ENCODE peak calls at places on chromosomes 12 and 14, in seven cellular contexts. One of them, this sample, is unnamed.

GRCh38 chr14:85482549-85482948 is 47.4 kb upstream of the FLRT2 start:
- DNase-seq in Peyer's patch: no peak
- DNase-seq in fibroblast of pulmonary artery: no peak
- DNase-seq in H7: no peak
- DNase-seq in mesendoderm: no peak
- DNase-seq in BJ: no peak
- DNase-seq in foreskin fibroblast: no peak
- DNase-seq in this sample: no peak

GRCh38 chr14:48586099-48586498 is 910.7 kb upstream of the MDGA2 start:
- DNase-seq in foreskin fibroblast: no peak
- DNase-seq in fibroblast of pulmonary artery: no peak
- DNase-seq in BJ: no peak
- DNase-seq in Peyer's patch: no peak
- DNase-seq in H7: no peak
- DNase-seq in mesendoderm: no peak
- DNase-seq in this sample: no peak

GRCh38 chr14:38950676-38951075 is 152.4 kb downstream of the SEC23A start:
- DNase-seq in BJ: no peak
- DNase-seq in foreskin fibroblast: no peak
- DNase-seq in mesendoderm: peak; percentile 6
- DNase-seq in H7: no peak
- DNase-seq in fibroblast of pulmonary artery: no peak
- DNase-seq in Peyer's patch: no peak
- DNase-seq in this sample: no peak

GRCh38 chr12:111741235-111741812 is 25.4 kb upstream of the ALDH2 start:
- DNase-seq in H7: no peak
- DNase-seq in BJ: no peak
- DNase-seq in Peyer's patch: no peak
- DNase-seq in mesendoderm: no peak
- DNase-seq in fibroblast of pulmonary artery: peak; percentile 56
- DNase-seq in foreskin fibroblast: no peak
- DNase-seq in this sample: peak; percentile 44

GRCh38 chr14:21093018-21093417 is 5.4 kb downstream of the ZNF219 start:
- DNase-seq in Peyer's patch: no peak
- DNase-seq in fibroblast of pulmonary artery: no peak
- DNase-seq in BJ: no peak
- DNase-seq in mesendoderm: no peak
- DNase-seq in H7: peak; percentile 61
- DNase-seq in foreskin fibroblast: no peak
- DNase-seq in this sample: no peak

GRCh38 chr14:103845327-103845726 is 2.0 kb downstream of the PPP1R13B start:
- DNase-seq in mesendoderm: no peak
- DNase-seq in H7: no peak
- DNase-seq in fibroblast of pulmonary artery: no peak
- DNase-seq in foreskin fibroblast: no peak
- DNase-seq in BJ: no peak
- DNase-seq in Peyer's patch: no peak
- DNase-seq in this sample: no peak

GRCh38 chr14:62322216-62322615 is 560.0 kb downstream of the SNAPC1 start:
- DNase-seq in H7: no peak
- DNase-seq in BJ: no peak
- DNase-seq in mesendoderm: no peak
- DNase-seq in Peyer's patch: no peak
- DNase-seq in fibroblast of pulmonary artery: no peak
- DNase-seq in foreskin fibroblast: no peak
- DNase-seq in this sample: no peak

GRCh38 chr12:106145539-106146447 is 7.0 kb upstream of the NUAK1 start:
- DNase-seq in fibroblast of pulmonary artery: peak; percentile 67
- DNase-seq in Peyer's patch: no peak
- DNase-seq in H7: no peak
- DNase-seq in BJ: no peak
- DNase-seq in mesendoderm: peak; percentile 76
- DNase-seq in foreskin fibroblast: no peak
- DNase-seq in this sample: peak; percentile 65

DNA sequence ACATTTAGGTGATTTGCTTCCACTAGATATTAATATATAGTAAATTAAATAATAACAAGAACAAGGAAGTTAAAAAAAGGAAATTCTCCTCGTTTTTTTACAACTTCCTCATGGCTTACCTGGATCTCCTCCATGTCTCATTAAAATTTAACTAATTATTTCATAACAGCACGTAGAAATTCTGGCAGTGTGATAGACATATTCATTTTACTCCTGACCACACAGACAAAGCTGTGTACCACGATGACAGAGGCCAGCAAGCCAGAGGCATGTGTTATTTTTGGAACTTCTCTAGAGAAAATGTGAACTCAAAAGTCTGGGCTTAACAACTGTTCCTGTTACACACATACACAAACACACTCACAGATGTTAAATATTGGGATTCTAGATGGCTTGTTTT is 158.4 kb downstream of the DACT1 start:
- DNase-seq in Peyer's patch: no peak
- DNase-seq in mesendoderm: no peak
- DNase-seq in H7: no peak
- DNase-seq in BJ: no peak
- DNase-seq in fibroblast of pulmonary artery: no peak
- DNase-seq in foreskin fibroblast: no peak
- DNase-seq in this sample: no peak
- H3K4me3 ChIP-seq in Peyer's patch: no peak overlapping the region
- H3K4me3 ChIP-seq in mesendoderm: no peak overlapping the region
- H3K4me3 ChIP-seq in H7: no peak overlapping the region
- H3K4me3 ChIP-seq in BJ: no peak overlapping the region
- H3K4me3 ChIP-seq in fibroblast of pulmonary artery: no peak overlapping the region
- H3K4me3 ChIP-seq in foreskin fibroblast: no peak overlapping the region
- H3K4me3 ChIP-seq in this sample: no peak overlapping the region

GRCh38 chr12:57385586-57385985 is 45.3 kb downstream of the R3HDM2 start:
- DNase-seq in mesendoderm: no peak
- DNase-seq in fibroblast of pulmonary artery: no peak
- DNase-seq in Peyer's patch: no peak
- DNase-seq in H7: no peak
- DNase-seq in BJ: no peak
- DNase-seq in foreskin fibroblast: no peak
- DNase-seq in this sample: no peak

GRCh38 chr12:57390174-57390573 is 40.7 kb downstream of the R3HDM2 start:
- DNase-seq in foreskin fibroblast: peak; percentile 30
- DNase-seq in H7: no peak
- DNase-seq in Peyer's patch: no peak
- DNase-seq in BJ: no peak
- DNase-seq in mesendoderm: no peak
- DNase-seq in fibroblast of pulmonary artery: no peak
- DNase-seq in this sample: no peak

GRCh38 chr12:57386187-57386720 is 44.6 kb downstream of the R3HDM2 start:
- DNase-seq in fibroblast of pulmonary artery: no peak
- DNase-seq in foreskin fibroblast: no peak
- DNase-seq in H7: no peak
- DNase-seq in BJ: no peak
- DNase-seq in Peyer's patch: no peak
- DNase-seq in mesendoderm: no peak
- DNase-seq in this sample: no peak

GRCh38 chr12:57388425-57388824 is 42.4 kb downstream of the R3HDM2 start:
- DNase-seq in foreskin fibroblast: no peak
- DNase-seq in fibroblast of pulmonary artery: no peak
- DNase-seq in mesendoderm: no peak
- DNase-seq in Peyer's patch: no peak
- DNase-seq in H7: no peak
- DNase-seq in BJ: no peak
- DNase-seq in this sample: no peak

GRCh38 chr12:57389033-57389432 is 41.8 kb downstream of the R3HDM2 start:
- DNase-seq in H7: no peak
- DNase-seq in mesendoderm: peak; percentile 10
- DNase-seq in Peyer's patch: no peak
- DNase-seq in foreskin fibroblast: peak; percentile 90
- DNase-seq in BJ: peak; percentile 63
- DNase-seq in fibroblast of pulmonary artery: peak; percentile 81
- DNase-seq in this sample: peak; percentile 69
- H3K4me3 ChIP-seq in H7: no peak overlapping the region
- H3K4me3 ChIP-seq in mesendoderm: no peak overlapping the region
- H3K4me3 ChIP-seq in Peyer's patch: no peak overlapping the region
- H3K4me3 ChIP-seq in foreskin fibroblast: no peak overlapping the region
- H3K4me3 ChIP-seq in BJ: no peak overlapping the region
- H3K4me3 ChIP-seq in fibroblast of pulmonary artery: no peak overlapping the region
- H3K4me3 ChIP-seq in this sample: no peak overlapping the region

DNA sequence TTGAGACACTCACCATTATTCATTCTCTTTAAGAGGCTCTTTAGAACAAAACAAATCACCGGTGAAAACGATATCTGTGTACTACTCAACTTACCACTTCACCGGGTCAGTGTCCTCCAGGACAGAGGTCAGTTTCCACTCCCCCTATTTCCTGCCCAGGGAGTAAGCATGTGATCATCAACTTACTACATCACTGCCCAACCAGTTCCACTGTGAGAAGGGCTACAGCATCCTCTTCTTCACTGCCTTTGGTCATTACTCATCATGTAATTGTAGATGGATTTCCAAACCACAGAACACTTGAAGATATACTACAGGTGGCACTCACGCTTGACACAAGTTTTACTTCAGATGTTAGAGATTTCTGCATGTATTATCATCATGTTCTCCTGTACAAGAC is 5.7 kb downstream of the TMCC3 start:
- DNase-seq in foreskin fibroblast: peak; percentile 88
- DNase-seq in mesendoderm: no peak
- DNase-seq in H7: no peak
- DNase-seq in Peyer's patch: no peak
- DNase-seq in fibroblast of pulmonary artery: peak; percentile 57
- DNase-seq in BJ: no peak
- DNase-seq in this sample: peak; percentile 87
- H3K4me3 ChIP-seq in foreskin fibroblast: no peak overlapping the region
- H3K4me3 ChIP-seq in mesendoderm: no peak overlapping the region
- H3K4me3 ChIP-seq in H7: no peak overlapping the region
- H3K4me3 ChIP-seq in Peyer's patch: no peak overlapping the region
- H3K4me3 ChIP-seq in fibroblast of pulmonary artery: no peak overlapping the region
- H3K4me3 ChIP-seq in BJ: no peak overlapping the region
- H3K4me3 ChIP-seq in this sample: no peak overlapping the region

DNA sequence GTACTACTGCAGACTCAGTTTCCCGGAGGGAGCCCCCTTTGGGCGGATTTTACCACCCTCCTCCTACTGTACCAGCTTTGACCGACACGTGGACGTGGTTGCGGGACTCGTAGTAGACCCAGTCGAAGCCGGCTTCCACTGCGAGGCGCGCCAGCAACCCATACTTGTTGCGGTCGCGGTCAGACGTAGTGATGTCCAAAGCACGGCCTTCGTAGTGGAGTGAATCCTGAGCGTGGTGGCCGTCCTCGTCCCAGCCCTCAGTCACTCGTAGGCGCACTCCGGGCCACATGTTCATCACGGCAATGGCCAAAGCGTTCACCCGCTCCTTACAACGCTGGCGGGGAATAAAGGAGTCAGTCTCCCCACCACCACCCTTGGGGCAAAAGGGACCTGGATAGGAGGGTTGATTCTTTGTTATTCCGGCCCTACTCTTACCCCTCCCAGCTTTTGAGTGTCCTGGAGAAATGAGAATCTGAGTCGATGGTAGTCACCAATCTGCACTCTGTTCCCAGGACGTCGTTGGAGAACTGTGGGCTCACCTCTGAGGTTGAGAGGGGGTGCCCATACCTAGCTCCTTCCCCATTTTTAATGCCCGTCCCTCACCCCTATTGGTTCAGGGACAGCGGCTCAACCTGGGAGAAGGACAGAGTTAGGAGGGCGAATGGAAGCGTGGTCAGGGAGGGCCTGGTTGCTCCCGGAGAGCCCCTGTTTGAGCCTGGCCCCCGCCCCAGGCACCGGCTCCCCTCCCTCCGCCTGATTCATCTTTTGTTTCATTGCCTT is 3.4 kb downstream of the DHH start:
- DNase-seq in mesendoderm: no peak
- DNase-seq in foreskin fibroblast: no peak
- DNase-seq in BJ: no peak
- DNase-seq in Peyer's patch: no peak
- DNase-seq in H7: peak; percentile 73
- DNase-seq in fibroblast of pulmonary artery: no peak
- DNase-seq in this sample: no peak
- H3K4me3 ChIP-seq in mesendoderm: no peak overlapping the region
- H3K4me3 ChIP-seq in foreskin fibroblast: no peak overlapping the region
- H3K4me3 ChIP-seq in BJ: no peak overlapping the region
- H3K4me3 ChIP-seq in Peyer's patch: no peak overlapping the region
- H3K4me3 ChIP-seq in H7: no peak overlapping the region
- H3K4me3 ChIP-seq in fibroblast of pulmonary artery: no peak overlapping the region
- H3K4me3 ChIP-seq in this sample: no peak overlapping the region

GRCh38 chr14:77272261-77272660 is 1.3 kb upstream of the NGB start:
- DNase-seq in fibroblast of pulmonary artery: no peak
- DNase-seq in mesendoderm: no peak
- DNase-seq in foreskin fibroblast: no peak
- DNase-seq in BJ: no peak
- DNase-seq in Peyer's patch: no peak
- DNase-seq in H7: peak; percentile 23
- DNase-seq in this sample: no peak

GRCh38 chr14:77273796-77274195 is 2.8 kb upstream of the NGB start:
- DNase-seq in Peyer's patch: no peak
- DNase-seq in mesendoderm: no peak
- DNase-seq in H7: no peak
- DNase-seq in fibroblast of pulmonary artery: no peak
- DNase-seq in BJ: no peak
- DNase-seq in foreskin fibroblast: no peak
- DNase-seq in this sample: no peak

GRCh38 chr14:77268989-77269595 is 1.9 kb downstream of the NGB start:
- DNase-seq in H7: peak; percentile 74
- DNase-seq in BJ: no peak
- DNase-seq in foreskin fibroblast: no peak
- DNase-seq in mesendoderm: no peak
- DNase-seq in Peyer's patch: no peak
- DNase-seq in fibroblast of pulmonary artery: no peak
- DNase-seq in this sample: no peak

GRCh38 chr14:77270361-77271112 is 469 bp downstream of the NGB start:
- DNase-seq in foreskin fibroblast: peak; percentile 10
- DNase-seq in BJ: no peak
- DNase-seq in fibroblast of pulmonary artery: no peak
- DNase-seq in mesendoderm: no peak
- DNase-seq in H7: peak; percentile 85
- DNase-seq in Peyer's patch: no peak
- DNase-seq in this sample: no peak

DNA sequence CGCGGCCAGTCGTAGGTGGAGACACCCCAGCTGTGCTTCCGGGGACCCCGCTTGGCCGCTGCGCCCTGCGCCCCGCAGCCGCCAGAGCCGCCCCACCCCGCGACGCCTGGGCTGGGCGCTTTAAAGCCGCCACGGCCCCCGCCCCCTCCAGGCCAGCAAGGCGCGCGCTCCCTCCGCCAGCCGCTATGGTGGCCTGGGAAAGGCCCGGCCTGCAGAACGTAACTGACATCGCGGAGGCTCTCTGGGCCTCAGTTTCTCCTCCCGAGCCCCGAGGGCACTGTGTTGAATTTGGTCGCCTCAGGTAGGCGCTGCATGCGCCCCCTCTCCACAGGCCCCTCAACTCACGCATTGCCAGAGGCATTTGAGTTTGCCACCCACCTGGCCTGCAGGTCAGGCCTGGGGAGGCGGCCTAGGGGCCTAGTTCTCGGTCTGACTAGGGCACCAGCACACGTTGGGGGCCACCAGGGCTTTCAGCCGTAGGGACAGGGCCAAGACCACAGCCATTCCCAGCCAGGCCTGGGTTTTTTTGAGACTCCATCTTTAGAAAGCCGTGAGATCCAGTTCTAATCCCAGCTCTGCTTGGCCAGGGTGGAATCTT is at the start of gene NGB:
- DNase-seq in fibroblast of pulmonary artery: no peak
- DNase-seq in foreskin fibroblast: no peak
- DNase-seq in H7: peak; percentile 91
- DNase-seq in mesendoderm: no peak
- DNase-seq in Peyer's patch: no peak
- DNase-seq in BJ: no peak
- DNase-seq in this sample: no peak
- H3K4me3 ChIP-seq in fibroblast of pulmonary artery: no peak within 1 kb of the TSS
- H3K4me3 ChIP-seq in foreskin fibroblast: no peak within 1 kb of the TSS
- H3K4me3 ChIP-seq in H7: peak within 1 kb of the TSS; percentile 42
- H3K4me3 ChIP-seq in mesendoderm: no peak within 1 kb of the TSS
- H3K4me3 ChIP-seq in Peyer's patch: no peak within 1 kb of the TSS
- H3K4me3 ChIP-seq in BJ: no peak within 1 kb of the TSS
- H3K4me3 ChIP-seq in this sample: no peak within 1 kb of the TSS